ENCODE peak calls at places on chromosome 11, in ten cellular contexts. Y is psoas muscle, T is stomach, F is GM06990, D is HTR-8/SVneo, S is NCI-H460, E is T-helper 2 cell, U is NCI-H2029, B is Right ventricle myocardium superior, O is left kidney. H is an unnamed sample.

GRCh38 chr11:35771722-35772121 is 109.1 kb downstream of the TRIM44 start:
- DNase-seq in Y (no peak), T (no peak), F (no peak), D (no peak), S (no peak), E (no peak), U (no peak), B (no peak), O (no peak), H (no peak)

GRCh38 chr11:65150513-65151271 is 16.4 kb upstream of the SYVN1 start:
- DNase-seq in Y (peak; percentile 93), T (peak; percentile 86), F (no peak), D (peak; percentile 77), S (peak; percentile 58), E (no peak), U (peak; percentile 94), B (peak; percentile 92), O (peak; percentile 74), H (no peak)

GRCh38 chr11:3042496-3043314 is 14.5 kb downstream of the CARS1 start:
- DNase-seq in Y (peak; percentile 66), T (no peak), F (no peak), D (no peak), S (no peak), E (no peak), U (no peak), B (peak; percentile 57), O (no peak), H (no peak)

GRCh38 chr11:45048870-45049825 is 97.3 kb upstream of the PRDM11 start:
- DNase-seq in Y (no peak), T (no peak), F (no peak), D (no peak), S (no peak), E (no peak), U (peak; percentile 4), B (no peak), O (peak; percentile 40), H (no peak)

GRCh38 chr11:38791346-38791961 is 2193.4 kb upstream of the RAG2 start:
- DNase-seq in Y (no peak), T (no peak), F (no peak), D (peak; percentile 52), S (peak; percentile 51), E (no peak), U (peak; percentile 49), B (no peak), O (peak; percentile 84), H (no peak)

GRCh38 chr11:90476442-90477007 is 253.7 kb upstream of the CHORDC1 start:
- DNase-seq in Y (no peak), T (peak; percentile 37), F (peak; percentile 10), D (no peak), S (no peak), E (no peak), U (peak; percentile 6), B (no peak), O (peak; percentile 57), H (no peak)

GRCh38 chr11:47234669-47235075 is 13.9 kb downstream of the ACP2 start:
- DNase-seq in Y (no peak), T (peak; percentile 86), F (no peak), D (no peak), S (peak; percentile 24), E (peak; percentile 11), U (peak; percentile 82), B (no peak), O (no peak), H (no peak)

GRCh38 chr11:129814244-129814992 is 1.2 kb upstream of the TMEM45B start:
- DNase-seq in Y (no peak), T (no peak), F (no peak), D (no peak), S (no peak), E (peak; percentile 65), U (peak; percentile 10), B (no peak), O (no peak), H (no peak)

H was measured in mesothelial cell of epicardium.